ENCODE peak calls at places on chromosome 7, in four cellular contexts. N, I, V and Z are unnamed samples.

GRCh38 chr7:7276151-7276550 is 93.8 kb downstream of the C1GALT1 start:
- DNase-seq in N (no peak), I (no peak), V (no peak), Z (no peak)

GRCh38 chr7:150863946-150864345 is 11.6 kb downstream of the AOC1 start:
- DNase-seq in N (no peak), I (no peak), V (no peak), Z (no peak)

GRCh38 chr7:64630496-64630895 is 35.4 kb upstream of the ZNF107 start:
- DNase-seq in N (peak), I (no peak), V (peak), Z (no peak)

GRCh38 chr7:43308913-43309789 is 196.7 kb downstream of the HECW1 start:
- DNase-seq in N (no peak), I (no peak), V (no peak), Z (no peak)

GRCh38 chr7:143510854-143511592 is 33.4 kb downstream of the TAS2R41 start:
- DNase-seq in N (no peak), I (no peak), V (no peak), Z (no peak)

GRCh38 chr7:107450970-107451369 is 18.9 kb upstream of the GPR22 start:
- DNase-seq in N (no peak), I (no peak), V (no peak), Z (no peak)

GRCh38 chr7:153402721-153403541 is 643.4 kb downstream of the ACTR3B start:
- DNase-seq in N (no peak), I (no peak), V (no peak), Z (no peak)

GRCh38 chr7:106772655-106773108 is 92.4 kb upstream of the PIK3CG start:
- DNase-seq in N (no peak), I (no peak), V (peak), Z (no peak)

GRCh38 chr7:30032310-30033125 is 4.3 kb downstream of the PLEKHA8 start:
- DNase-seq in N (no peak), I (no peak), V (peak), Z (no peak)

GRCh38 chr7:38291117-38291647 is 17.7 kb upstream of the TARP start:
- DNase-seq in N (peak), I (no peak), V (no peak), Z (no peak)

GRCh38 chr7:5396542-5396941 is 27.1 kb downstream of the TNRC18 start:
- DNase-seq in N (no peak), I (no peak), V (no peak), Z (no peak)

GRCh38 chr7:159035571-159036073 is 109.0 kb downstream of the VIPR2 start:
- DNase-seq in N (no peak), I (no peak), V (no peak), Z (peak)

GRCh38 chr7:88919484-88920131 is 124.1 kb upstream of the TEX47 start:
- DNase-seq in N (no peak), I (no peak), V (no peak), Z (no peak)

GRCh38 chr7:106276513-106276912 is 8.3 kb downstream of the NAMPT start:
- DNase-seq in N (no peak), I (no peak), V (no peak), Z (no peak)

GRCh38 chr7:30968747-30969603 is 5.2 kb downstream of the GHRHR start:
- DNase-seq in N (no peak), I (no peak), V (no peak), Z (no peak)

GRCh38 chr7:30141405-30142045 is 6.7 kb downstream of the MTURN start:
- DNase-seq in N (no peak), I (no peak), V (no peak), Z (no peak)

GRCh38 chr7:4806983-4807625 is 31.7 kb downstream of the AP5Z1 start:
- DNase-seq in N (no peak), I (no peak), V (no peak), Z (no peak)

GRCh38 chr7:924541-925231 is 29.8 kb downstream of the ADAP1 start:
- DNase-seq in N (no peak), I (no peak), V (peak), Z (no peak)

DNA sequence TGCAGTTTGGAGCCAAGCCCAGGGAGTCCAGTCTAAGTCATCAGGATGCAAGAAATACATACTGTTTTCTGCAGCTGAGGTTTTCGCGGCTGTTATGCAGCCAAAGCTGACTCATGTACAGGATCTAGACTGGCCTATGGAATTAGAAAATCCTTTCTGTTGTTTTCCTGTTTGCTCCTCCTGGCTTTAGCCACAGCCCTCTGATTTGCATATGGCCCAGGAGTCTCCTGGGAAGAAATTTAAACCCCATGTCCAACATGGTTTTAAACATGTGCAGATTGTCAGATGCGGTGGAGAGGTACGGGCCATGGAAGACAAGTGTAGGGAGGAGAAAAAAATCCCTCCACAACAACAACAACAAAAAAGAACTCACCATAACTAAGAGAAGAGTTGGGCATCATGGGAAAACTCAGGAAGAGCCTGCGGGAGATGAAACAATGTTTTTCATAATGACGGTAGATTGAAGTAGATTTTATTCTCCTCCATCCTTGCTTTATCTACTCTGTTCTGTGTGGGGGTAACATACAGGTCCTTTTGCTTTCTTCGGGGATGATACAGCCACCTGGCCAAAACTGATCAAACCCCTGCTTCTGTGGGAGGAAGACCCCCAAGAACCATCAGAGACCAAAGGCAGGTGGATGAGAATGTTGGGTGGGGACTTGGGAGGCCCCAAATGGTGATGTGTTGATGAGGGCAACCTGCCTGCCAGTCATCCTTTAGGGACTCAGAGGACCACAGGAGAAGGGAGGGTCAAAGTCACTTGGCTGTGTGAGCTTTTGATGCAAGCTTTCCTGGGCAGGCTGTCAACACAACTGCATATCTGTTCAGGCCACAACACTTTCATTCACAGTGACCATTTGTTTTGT is 29.8 kb upstream of the GNA12 start:
- DNase-seq in N (peak), I (no peak), V (peak), Z (peak)
- H3K27ac ChIP-seq in N (no peak), I (no peak), V (peak), Z (peak)

GRCh38 chr7:122802211-122802833 is 83.9 kb downstream of the CADPS2 start:
- DNase-seq in N (peak), I (no peak), V (no peak), Z (no peak)
- H4K8ac ChIP-seq in N (no peak), I (no peak), V (no peak), Z (no peak)

GRCh38 chr7:123677316-123677715 is 21.6 kb downstream of the LMOD2 start:
- DNase-seq in N (no peak), I (no peak), V (no peak), Z (no peak)

GRCh38 chr7:123681561-123681960 is 25.9 kb downstream of the LMOD2 start:
- DNase-seq in N (no peak), I (no peak), V (no peak), Z (no peak)

GRCh38 chr7:123679614-123680013 is 23.9 kb downstream of the LMOD2 start:
- DNase-seq in N (no peak), I (no peak), V (no peak), Z (no peak)

GRCh38 chr7:123682690-123683089 is 27.0 kb downstream of the LMOD2 start:
- DNase-seq in N (peak), I (peak), V (peak), Z (no peak)

DNA sequence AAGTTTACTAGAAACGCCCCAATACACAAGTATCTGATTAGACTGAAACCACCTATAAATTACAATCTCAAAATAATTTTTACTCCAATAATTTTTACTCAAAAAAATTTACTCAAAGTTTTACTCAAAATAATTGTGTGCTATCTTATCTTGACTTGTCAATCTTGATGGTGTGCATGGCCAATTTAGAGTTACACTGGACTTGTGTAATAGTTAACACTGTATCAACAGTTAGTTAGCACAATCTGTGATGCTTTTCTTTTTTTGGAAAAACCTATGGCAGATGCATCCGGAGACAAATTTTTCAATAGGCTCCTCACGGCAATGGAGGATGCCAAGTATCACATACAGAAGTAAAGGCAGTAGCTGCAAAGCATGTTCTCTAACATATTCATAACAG is 24.9 kb downstream of the LMOD2 start:
- DNase-seq in N (no peak), I (no peak), V (no peak), Z (no peak)
- H3K27ac ChIP-seq in N (no peak), I (no peak), V (no peak), Z (no peak)

GRCh38 chr7:92925876-92926696 is 89.7 kb upstream of the CDK6 start:
- DNase-seq in N (peak), I (peak), V (peak), Z (no peak)
- H4K8ac ChIP-seq in N (no peak), I (no peak), V (peak), Z (peak)

DNA sequence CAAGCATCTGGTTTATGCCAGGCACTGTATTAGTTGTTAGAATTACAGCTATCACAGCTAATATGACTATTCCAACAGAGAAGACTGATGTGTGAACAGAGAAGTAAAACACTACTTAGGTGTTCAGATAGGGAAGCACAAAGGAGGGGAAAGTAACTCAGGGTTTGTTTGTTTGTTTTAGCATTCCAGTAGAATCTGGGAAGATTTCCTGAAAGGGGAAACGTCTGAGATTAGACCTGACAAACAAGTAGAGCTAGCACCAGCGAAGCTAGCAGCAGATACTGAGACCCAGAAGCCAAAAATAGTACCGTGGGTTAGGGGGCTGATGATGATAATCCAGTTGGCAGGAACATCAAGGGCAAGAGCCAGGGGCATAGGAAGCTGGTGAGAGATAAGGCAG is 28.8 kb upstream of the KLHL7 start:
- DNase-seq in N (peak), I (no peak), V (no peak), Z (no peak)
- H3K27ac ChIP-seq in N (no peak), I (no peak), V (no peak), Z (no peak)

GRCh38 chr7:157401567-157402387 is 65.0 kb downstream of the DNAJB6 start:
- DNase-seq in N (no peak), I (no peak), V (no peak), Z (no peak)

GRCh38 chr7:157397036-157397720 is 60.4 kb downstream of the DNAJB6 start:
- DNase-seq in N (no peak), I (no peak), V (no peak), Z (no peak)

GRCh38 chr7:157400171-157400860 is 63.5 kb downstream of the DNAJB6 start:
- DNase-seq in N (no peak), I (no peak), V (no peak), Z (no peak)

GRCh38 chr7:157397751-157398691 is 61.2 kb downstream of the DNAJB6 start:
- DNase-seq in N (peak), I (peak), V (peak), Z (no peak)

DNA sequence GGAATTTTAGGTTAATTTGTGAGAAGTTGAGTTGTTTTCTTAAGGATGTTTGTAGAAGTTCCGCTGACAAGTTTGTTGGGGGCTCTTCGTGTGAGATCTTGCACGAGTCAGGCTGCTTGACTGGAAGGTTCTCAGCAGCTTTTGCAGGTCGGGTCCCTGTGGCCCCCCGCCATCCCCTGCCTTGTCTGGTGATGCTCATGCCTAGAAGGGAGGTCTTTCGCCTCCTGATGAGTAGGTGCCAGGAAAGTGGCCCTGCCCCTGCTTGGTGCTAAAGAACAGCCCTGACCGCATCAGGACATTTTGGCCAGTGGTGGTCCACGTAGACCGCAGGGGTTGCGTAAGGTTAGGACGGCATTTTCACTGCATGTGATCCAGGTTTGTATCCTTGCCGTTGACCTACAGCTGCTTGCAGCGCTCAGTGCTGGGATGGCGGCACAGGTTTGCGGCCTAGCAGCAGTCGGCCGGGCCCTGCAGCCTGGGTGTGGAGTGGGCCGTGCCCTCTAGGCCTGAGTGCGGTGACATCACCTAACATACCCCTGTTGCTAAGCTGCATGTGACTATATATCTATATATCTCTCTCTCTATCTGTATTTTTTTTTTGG is 62.4 kb downstream of the DNAJB6 start:
- DNase-seq in N (no peak), I (no peak), V (no peak), Z (no peak)
- H4K8ac ChIP-seq in N (no peak), I (peak), V (peak), Z (no peak)